ENCODE peak calls at places on chromosomes 3 and 15, in four cellular contexts. L is tibial nerve, T is heart right ventricle, Y is adrenal gland. N is an unnamed sample.

GRCh38 chr15:37204698-37205097 is 104.3 kb upstream of the MEIS2 start:
- DNase-seq in L (no peak), T (no peak), Y (no peak), N (no peak)

GRCh38 chr3:22121068-22121706 is 370.2 kb upstream of the ZNF385D start:
- DNase-seq in L (no peak), T (no peak), Y (no peak), N (no peak)

GRCh38 chr3:58052373-58053273 is 44.4 kb downstream of the FLNB start:
- DNase-seq in L (peak; percentile 90), T (peak; percentile 62), Y (peak; percentile 96), N (peak; percentile 92)

GRCh38 chr15:83474578-83474977 is 27.4 kb downstream of the SH3GL3 start:
- DNase-seq in L (no peak), T (no peak), Y (no peak), N (no peak)

GRCh38 chr15:61681038-61681418 is 379.2 kb downstream of the VPS13C start:
- DNase-seq in L (no peak), T (no peak), Y (no peak), N (no peak)

GRCh38 chr3:67723863-67724262 is 69.5 kb upstream of the SUCLG2 start:
- DNase-seq in L (no peak), T (no peak), Y (no peak), N (no peak)

GRCh38 chr3:37701729-37702128 is 160.0 kb upstream of the CTDSPL start:
- DNase-seq in L (no peak), T (no peak), Y (no peak), N (no peak)

GRCh38 chr3:2653706-2654105 is 456.5 kb downstream of the IL5RA start:
- DNase-seq in L (no peak), T (no peak), Y (no peak), N (no peak)

GRCh38 chr3:192915306-192915705 is 2.4 kb downstream of the MB21D2 start:
- DNase-seq in L (no peak), T (no peak), Y (no peak), N (no peak)

GRCh38 chr15:68781766-68782588 is 38.7 kb downstream of the ANP32A start:
- DNase-seq in L (peak; percentile 57), T (peak; percentile 61), Y (peak; percentile 62), N (peak; percentile 82)

GRCh38 chr15:65101418-65101890 is 13.5 kb downstream of the UBAP1L start:
- DNase-seq in L (peak; percentile 76), T (peak; percentile 69), Y (peak; percentile 81), N (peak; percentile 78)

GRCh38 chr3:148943531-148944200 is 47.7 kb upstream of the GYG1 start:
- DNase-seq in L (peak; percentile 32), T (no peak), Y (peak; percentile 42), N (no peak)

GRCh38 chr3:129892486-129892856 is 1.0 kb downstream of the TMCC1 start:
- DNase-seq in L (no peak), T (no peak), Y (no peak), N (no peak)

GRCh38 chr3:142809259-142809658 is 79.6 kb downstream of the PCOLCE2 start:
- DNase-seq in L (no peak), T (no peak), Y (no peak), N (no peak)

GRCh38 chr3:101780661-101781060 is 1.6 kb downstream of the NXPE3 start:
- DNase-seq in L (no peak), T (no peak), Y (peak; percentile 5), N (no peak)

GRCh38 chr3:195258449-195259145 is 12.4 kb downstream of the XXYLT1 start:
- DNase-seq in L (no peak), T (no peak), Y (no peak), N (peak; percentile 58)

GRCh38 chr3:42846682-42847522 is 28.8 kb downstream of the CYP8B1 start:
- DNase-seq in L (no peak), T (no peak), Y (peak; percentile 50), N (no peak)

GRCh38 chr3:197730200-197730599 is 6.5 kb downstream of the RUBCN start:
- DNase-seq in L (no peak), T (no peak), Y (no peak), N (no peak)

GRCh38 chr3:57152761-57153160 is 12.4 kb downstream of the IL17RD start:
- DNase-seq in L (no peak), T (no peak), Y (no peak), N (no peak)

GRCh38 chr3:58386966-58387365 is 46.7 kb downstream of the PDHB start:
- DNase-seq in L (no peak), T (no peak), Y (peak; percentile 38), N (peak; percentile 66)

GRCh38 chr3:73815966-73816365 is 191.2 kb upstream of the PDZRN3 start:
- DNase-seq in L (no peak), T (no peak), Y (no peak), N (no peak)

GRCh38 chr3:177306252-177306651 is 109.0 kb upstream of the TBL1XR1 start:
- DNase-seq in L (no peak), T (no peak), Y (no peak), N (no peak)

GRCh38 chr15:59052915-59053407 is 52.0 kb upstream of the CCNB2 start:
- DNase-seq in L (no peak), T (no peak), Y (no peak), N (no peak)

GRCh38 chr3:169477790-169478189 is 185.7 kb downstream of the MECOM start:
- DNase-seq in L (no peak), T (no peak), Y (no peak), N (no peak)
- H3K4me1 ChIP-seq in L (no peaks in the 10 kb centered on the region), T (no peaks in the 10 kb centered on the region), Y (no peaks in the 10 kb centered on the region), N (no peaks in the 10 kb centered on the region)

DNA sequence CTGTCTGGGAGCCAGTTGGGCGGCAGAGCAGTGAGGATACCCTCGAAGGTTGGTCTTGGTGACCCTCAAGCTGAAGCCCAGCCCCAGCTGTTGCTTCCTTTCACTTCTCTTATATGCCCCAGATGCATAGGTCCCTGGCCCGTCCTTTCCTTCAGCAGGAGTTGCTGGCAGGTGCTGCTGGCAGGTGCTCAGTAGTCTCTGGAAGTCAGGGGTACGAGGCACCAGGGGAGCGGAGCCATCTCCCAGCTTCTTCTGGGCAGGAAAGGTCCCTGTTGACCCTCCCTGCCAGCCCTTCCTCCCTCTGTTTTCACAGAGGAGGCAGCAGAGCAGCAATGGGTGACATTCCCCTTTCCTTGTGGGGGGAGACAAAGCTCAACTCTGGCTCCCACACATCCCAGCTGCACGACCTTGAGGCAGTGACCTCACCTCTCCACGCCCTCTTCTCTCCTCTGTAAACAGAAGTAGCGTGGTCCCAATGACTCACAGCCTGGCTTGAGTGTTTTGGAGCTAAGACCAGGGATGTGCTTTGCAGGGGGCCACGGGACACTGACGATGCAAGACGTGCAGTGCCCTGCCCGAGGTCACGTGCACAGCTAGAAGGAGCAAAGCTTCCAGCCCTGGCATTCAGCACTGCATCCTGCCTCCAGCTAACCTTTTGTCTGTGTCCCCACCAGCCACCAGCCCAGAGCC is 49.6 kb downstream of the SLC6A6 start:
- DNase-seq in L (peak; percentile 81), T (peak; percentile 37), Y (peak; percentile 93), N (peak; percentile 78)
- H3K36me3 ChIP-seq in L (peaks cover 32% of the 10 kb centered on the region), T (peaks cover 29% of the 10 kb centered on the region), Y (peaks cover 34% of the 10 kb centered on the region), N (peaks cover 36% of the 10 kb centered on the region)

GRCh38 chr15:72217216-72217615 is 13.8 kb downstream of the PKM start:
- DNase-seq in L (no peak), T (no peak), Y (no peak), N (no peak)

GRCh38 chr15:72222433-72222832 is 8.6 kb downstream of the PKM start:
- DNase-seq in L (no peak), T (peak; percentile 42), Y (peak; percentile 95), N (no peak)

GRCh38 chr15:72216079-72216478 is 14.9 kb downstream of the PKM start:
- DNase-seq in L (no peak), T (no peak), Y (no peak), N (no peak)

GRCh38 chr15:72220678-72221077 is 10.3 kb downstream of the PKM start:
- DNase-seq in L (no peak), T (no peak), Y (no peak), N (no peak)
- H3K4me1 ChIP-seq in L (no peaks in the 10 kb centered on the region), T (peaks cover 36% of the 10 kb centered on the region), Y (peaks cover 44% of the 10 kb centered on the region), N (no peaks in the 10 kb centered on the region)

GRCh38 chr3:33513262-33513863 is 73.2 kb upstream of the UBP1 start:
- DNase-seq in L (no peak), T (no peak), Y (no peak), N (no peak)
- H3K36me3 ChIP-seq in L (peaks cover 79% of the 10 kb centered on the region), T (peaks cover 82% of the 10 kb centered on the region), Y (peaks cover 23% of the 10 kb centered on the region), N (peaks cover 28% of the 10 kb centered on the region)